ENCODE peak calls at places on chromosomes 13 and 19, in five cellular contexts. One of them, this sample, is unnamed.

GRCh38 chr19:30022659-30023058 is 80.6 kb downstream of the URI1 start:
- DNase-seq in SJCRH30: no peak
- DNase-seq in testis: no peak
- DNase-seq in HCT116: no peak
- DNase-seq in thoracic aorta: no peak
- DNase-seq in this sample: no peak

GRCh38 chr13:93244141-93244917 is 17.7 kb downstream of the GPC6 start:
- DNase-seq in SJCRH30: peak; percentile 18
- DNase-seq in testis: no peak
- DNase-seq in HCT116: no peak
- DNase-seq in thoracic aorta: no peak
- DNase-seq in this sample: peak; percentile 22

GRCh38 chr19:52398091-52398461 is 427 bp downstream of the ZNF528 start:
- DNase-seq in SJCRH30: peak; percentile 37
- DNase-seq in testis: no peak
- DNase-seq in HCT116: no peak
- DNase-seq in thoracic aorta: no peak
- DNase-seq in this sample: peak; percentile 34

GRCh38 chr19:46081928-46082727 is 41.3 kb upstream of the IGFL4 start:
- DNase-seq in SJCRH30: peak; percentile 66
- DNase-seq in testis: no peak
- DNase-seq in HCT116: peak; percentile 48
- DNase-seq in thoracic aorta: no peak
- DNase-seq in this sample: no peak

GRCh38 chr19:5313307-5313706 is 27.3 kb downstream of the PTPRS start:
- DNase-seq in SJCRH30: no peak
- DNase-seq in testis: no peak
- DNase-seq in HCT116: no peak
- DNase-seq in thoracic aorta: no peak
- DNase-seq in this sample: peak; percentile 74

GRCh38 chr19:4977299-4978174 is 8.6 kb downstream of the KDM4B start:
- DNase-seq in SJCRH30: peak; percentile 68
- DNase-seq in testis: peak; percentile 42
- DNase-seq in HCT116: no peak
- DNase-seq in thoracic aorta: no peak
- DNase-seq in this sample: peak; percentile 86

GRCh38 chr13:111614009-111614408 is 293.6 kb downstream of the TEX29 start:
- DNase-seq in SJCRH30: no peak
- DNase-seq in testis: no peak
- DNase-seq in HCT116: no peak
- DNase-seq in thoracic aorta: no peak
- DNase-seq in this sample: no peak

GRCh38 chr13:88436974-88437373 is 765.8 kb downstream of the SLITRK5 start:
- DNase-seq in SJCRH30: no peak
- DNase-seq in testis: no peak
- DNase-seq in HCT116: no peak
- DNase-seq in thoracic aorta: no peak
- DNase-seq in this sample: no peak

GRCh38 chr19:5057860-5058259 is 88.9 kb downstream of the KDM4B start:
- DNase-seq in SJCRH30: no peak
- DNase-seq in testis: no peak
- DNase-seq in HCT116: no peak
- DNase-seq in thoracic aorta: no peak
- DNase-seq in this sample: no peak

GRCh38 chr19:54448037-54448773 is 794 bp upstream of the LENG8 start:
- DNase-seq in SJCRH30: peak; percentile 62
- DNase-seq in testis: peak; percentile 81
- DNase-seq in HCT116: no peak
- DNase-seq in thoracic aorta: no peak
- DNase-seq in this sample: peak; percentile 67

GRCh38 chr13:85230754-85231153 is 568.5 kb downstream of the SLITRK6 start:
- DNase-seq in SJCRH30: no peak
- DNase-seq in testis: no peak
- DNase-seq in HCT116: no peak
- DNase-seq in thoracic aorta: no peak
- DNase-seq in this sample: no peak

GRCh38 chr19:28399187-28399586 is 813.8 kb downstream of the UQCRFS1 start:
- DNase-seq in SJCRH30: no peak
- DNase-seq in testis: no peak
- DNase-seq in HCT116: no peak
- DNase-seq in thoracic aorta: no peak
- DNase-seq in this sample: no peak

GRCh38 chr19:28403698-28404099 is 809.3 kb downstream of the UQCRFS1 start:
- DNase-seq in SJCRH30: no peak
- DNase-seq in testis: no peak
- DNase-seq in HCT116: no peak
- DNase-seq in thoracic aorta: no peak
- DNase-seq in this sample: no peak

GRCh38 chr19:28401739-28402138 is 811.2 kb downstream of the UQCRFS1 start:
- DNase-seq in SJCRH30: no peak
- DNase-seq in testis: no peak
- DNase-seq in HCT116: no peak
- DNase-seq in thoracic aorta: no peak
- DNase-seq in this sample: no peak

GRCh38 chr19:28402701-28403290 is 810.2 kb downstream of the UQCRFS1 start:
- DNase-seq in SJCRH30: no peak
- DNase-seq in testis: no peak
- DNase-seq in HCT116: no peak
- DNase-seq in thoracic aorta: no peak
- DNase-seq in this sample: no peak

DNA sequence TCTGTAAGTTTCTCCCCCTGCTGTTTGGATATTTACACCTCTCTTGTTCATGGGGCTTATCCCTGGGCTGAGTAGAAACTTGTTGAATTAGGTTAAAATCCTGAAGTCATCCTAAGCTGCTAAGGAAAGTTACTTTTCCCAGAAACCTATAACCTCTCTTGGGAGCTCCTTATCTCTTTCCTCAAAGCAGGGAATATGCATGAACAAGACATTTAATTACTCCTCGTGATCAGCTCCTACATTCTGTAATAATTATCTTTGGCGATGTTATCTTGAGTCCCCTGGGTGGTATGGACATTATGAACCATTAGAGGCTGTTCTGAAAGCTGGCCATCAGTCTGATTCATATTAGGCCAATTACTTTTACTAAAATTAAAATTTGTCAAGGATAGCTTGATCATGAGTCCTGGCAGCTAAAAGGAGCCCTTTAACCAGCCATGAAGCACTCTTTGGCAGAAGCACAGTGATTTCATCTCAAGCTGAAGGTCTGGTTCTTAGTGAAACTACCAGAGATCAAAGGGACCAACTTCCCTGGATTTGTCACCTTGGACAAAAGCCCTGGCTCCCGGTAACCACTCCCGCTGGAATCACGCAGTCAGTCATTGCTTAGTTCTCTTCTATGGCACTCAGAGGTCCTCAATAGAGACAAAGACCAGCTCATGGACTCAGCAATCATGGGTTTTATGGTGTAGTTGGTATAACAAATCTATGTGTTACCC is 811.8 kb downstream of the UQCRFS1 start:
- DNase-seq in SJCRH30: no peak
- DNase-seq in testis: no peak
- DNase-seq in HCT116: no peak
- DNase-seq in thoracic aorta: no peak
- DNase-seq in this sample: no peak
- H3K4me1 ChIP-seq in SJCRH30: no peaks in the 10 kb centered on the region
- H3K4me1 ChIP-seq in testis: no peaks in the 10 kb centered on the region
- H3K4me1 ChIP-seq in HCT116: no peaks in the 10 kb centered on the region
- H3K4me1 ChIP-seq in thoracic aorta: no peaks in the 10 kb centered on the region
- H3K4me1 ChIP-seq in this sample: no peaks in the 10 kb centered on the region

GRCh38 chr13:95122063-95122462 is 179.2 kb downstream of the ABCC4 start:
- DNase-seq in SJCRH30: no peak
- DNase-seq in testis: no peak
- DNase-seq in HCT116: no peak
- DNase-seq in thoracic aorta: no peak
- DNase-seq in this sample: no peak
- H3K4me3 ChIP-seq in SJCRH30: no peak overlapping the region
- H3K4me3 ChIP-seq in testis: no peak overlapping the region
- H3K4me3 ChIP-seq in HCT116: no peak overlapping the region
- H3K4me3 ChIP-seq in thoracic aorta: no peak overlapping the region
- H3K4me3 ChIP-seq in this sample: no peak overlapping the region

DNA sequence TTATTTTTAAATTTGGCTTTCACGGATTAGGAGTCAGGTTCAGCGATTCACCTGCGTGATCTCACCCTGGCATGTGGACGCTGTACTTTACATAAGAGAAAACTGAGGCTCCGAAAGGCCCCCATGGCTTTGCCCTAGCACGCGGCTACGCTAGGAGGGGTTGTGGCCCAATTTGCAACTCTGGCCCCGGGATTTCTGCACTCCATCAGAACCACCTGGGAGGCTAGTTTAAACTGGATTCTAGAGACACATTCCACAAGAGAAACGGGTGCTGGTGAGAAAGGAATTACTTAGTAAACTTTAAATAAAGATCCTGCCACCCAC is 6.2 kb downstream of the BCL3 start:
- DNase-seq in SJCRH30: no peak
- DNase-seq in testis: no peak
- DNase-seq in HCT116: no peak
- DNase-seq in thoracic aorta: no peak
- DNase-seq in this sample: no peak
- H3K4me1 ChIP-seq in SJCRH30: peaks cover 20% of the 10 kb centered on the region
- H3K4me1 ChIP-seq in testis: peaks cover 53% of the 10 kb centered on the region
- H3K4me1 ChIP-seq in HCT116: peaks cover 29% of the 10 kb centered on the region
- H3K4me1 ChIP-seq in thoracic aorta: peaks cover 82% of the 10 kb centered on the region
- H3K4me1 ChIP-seq in this sample: peaks cover 33% of the 10 kb centered on the region

GRCh38 chr19:15555759-15556633 is 47.7 kb downstream of the CYP4F22 start:
- DNase-seq in SJCRH30: peak; percentile 98
- DNase-seq in testis: peak; percentile 96
- DNase-seq in HCT116: peak; percentile 93
- DNase-seq in thoracic aorta: peak; percentile 76
- DNase-seq in this sample: peak; percentile 94
- H3K4me3 ChIP-seq in SJCRH30: peak overlapping the region; percentile 1
- H3K4me3 ChIP-seq in testis: peak overlapping the region; percentile 36
- H3K4me3 ChIP-seq in HCT116: peak overlapping the region; percentile 40
- H3K4me3 ChIP-seq in thoracic aorta: peak overlapping the region; percentile 53
- H3K4me3 ChIP-seq in this sample: no peak overlapping the region

GRCh38 chr13:40232321-40232720 is 434.1 kb downstream of the FOXO1 start:
- DNase-seq in SJCRH30: peak; percentile 97
- DNase-seq in testis: no peak
- DNase-seq in HCT116: no peak
- DNase-seq in thoracic aorta: no peak
- DNase-seq in this sample: no peak
- H3K4me1 ChIP-seq in SJCRH30: peaks cover 61% of the 10 kb centered on the region
- H3K4me1 ChIP-seq in testis: no peaks in the 10 kb centered on the region
- H3K4me1 ChIP-seq in HCT116: no peaks in the 10 kb centered on the region
- H3K4me1 ChIP-seq in thoracic aorta: peaks cover 40% of the 10 kb centered on the region
- H3K4me1 ChIP-seq in this sample: peaks cover 4% of the 10 kb centered on the region